ENCODE peak calls at places on chromosomes 12 and 14, in six cellular contexts. D is midbrain; Q is IMR-90; J is NCI-H345; W is NCI-H146; L is stimulated activated CD4-positive, alpha-beta T cell treated with anti-CD3 and anti-CD28 coated beads, TNF-alpha, amount 100 ng/mL, for 48 hours. I is an unnamed sample.

GRCh38 chr14:71228711-71229110 is 321.5 kb downstream of the PCNX1 start:
- DNase-seq in D (no peak), Q (no peak), J (no peak), W (no peak), L (no peak), I (no peak)

GRCh38 chr12:114403044-114403689 is 2.8 kb downstream of the TBX5 start:
- DNase-seq in D (no peak), Q (peak; percentile 69), J (no peak), W (no peak), L (no peak), I (no peak)

GRCh38 chr12:121468451-121468850 is 68.5 kb downstream of the RNF34 start:
- DNase-seq in D (no peak), Q (peak; percentile 15), J (no peak), W (no peak), L (no peak), I (no peak)

GRCh38 chr14:68460541-68460940 is 332.3 kb downstream of the ZFP36L1 start:
- DNase-seq in D (peak; percentile 10), Q (no peak), J (no peak), W (no peak), L (no peak), I (no peak)

GRCh38 chr12:116201908-116202307 is 75.6 kb downstream of the MED13L start:
- DNase-seq in D (no peak), Q (peak; percentile 53), J (no peak), W (no peak), L (no peak), I (no peak)

GRCh38 chr14:73441286-73441685 is 17.1 kb downstream of the NUMB start:
- DNase-seq in D (no peak), Q (no peak), J (no peak), W (no peak), L (no peak), I (no peak)

GRCh38 chr14:85572021-85572420 is 42.1 kb downstream of the FLRT2 start:
- DNase-seq in D (no peak), Q (no peak), J (no peak), W (no peak), L (no peak), I (no peak)

GRCh38 chr14:99035712-99036593 is 236.0 kb downstream of the BCL11B start:
- DNase-seq in D (peak; percentile 37), Q (peak; percentile 43), J (no peak), W (no peak), L (no peak), I (no peak)

GRCh38 chr14:71267691-71268090 is 360.4 kb downstream of the PCNX1 start:
- DNase-seq in D (no peak), Q (peak; percentile 24), J (no peak), W (no peak), L (no peak), I (no peak)

GRCh38 chr14:69090187-69090789 is 62.6 kb downstream of the DCAF5 start:
- DNase-seq in D (no peak), Q (peak; percentile 55), J (peak; percentile 20), W (peak; percentile 22), L (no peak), I (peak; percentile 16)

GRCh38 chr12:118534003-118534402 is 157.6 kb downstream of the SUDS3 start:
- DNase-seq in D (no peak), Q (no peak), J (no peak), W (peak; percentile 45), L (no peak), I (no peak)

GRCh38 chr14:77151918-77152588 is 10.5 kb upstream of the ZDHHC22 start:
- DNase-seq in D (peak; percentile 17), Q (peak; percentile 28), J (peak; percentile 6), W (peak; percentile 48), L (no peak), I (no peak)

GRCh38 chr12:31491819-31492598 is 98.9 kb downstream of the DENND5B start:
- DNase-seq in D (no peak), Q (peak; percentile 85), J (no peak), W (peak; percentile 25), L (no peak), I (no peak)

GRCh38 chr14:103581206-103581605 is 18.4 kb downstream of the COA8 start:
- DNase-seq in D (no peak), Q (no peak), J (no peak), W (no peak), L (no peak), I (no peak)

GRCh38 chr12:9348906-9349518 is 140.8 kb upstream of the PZP start:
- DNase-seq in D (no peak), Q (no peak), J (no peak), W (no peak), L (no peak), I (no peak)

GRCh38 chr12:124561231-124561630 is 6.2 kb downstream of the NCOR2 start:
- DNase-seq in D (no peak), Q (no peak), J (no peak), W (no peak), L (no peak), I (no peak)

GRCh38 chr14:63895510-63895909 is 42.7 kb downstream of the SYNE2 start:
- DNase-seq in D (no peak), Q (no peak), J (peak; percentile 22), W (peak; percentile 19), L (no peak), I (no peak)

GRCh38 chr12:71499834-71500233 is 60.2 kb downstream of the LGR5 start:
- DNase-seq in D (no peak), Q (no peak), J (no peak), W (no peak), L (no peak), I (no peak)

GRCh38 chr12:50723870-50724269 is 40.0 kb upstream of the ATF1 start:
- DNase-seq in D (no peak), Q (peak; percentile 11), J (no peak), W (no peak), L (no peak), I (no peak)

GRCh38 chr14:60515696-60516284 is 6.8 kb downstream of the SIX6 start:
- DNase-seq in D (no peak), Q (no peak), J (no peak), W (no peak), L (no peak), I (no peak)

GRCh38 chr14:100037351-100037750 is 27.9 kb upstream of the EVL start:
- DNase-seq in D (no peak), Q (peak; percentile 71), J (no peak), W (no peak), L (no peak), I (no peak)

GRCh38 chr12:131493068-131493826 is 217.6 kb upstream of the SFSWAP start:
- DNase-seq in D (no peak), Q (no peak), J (no peak), W (no peak), L (no peak), I (no peak)

GRCh38 chr14:33675415-33676130 is 275.3 kb downstream of the EGLN3 start:
- DNase-seq in D (no peak), Q (no peak), J (no peak), W (no peak), L (no peak), I (no peak)

GRCh38 chr12:54357802-54358619 is 6.3 kb downstream of the GPR84 start:
- DNase-seq in D (no peak), Q (no peak), J (peak; percentile 22), W (peak; percentile 69), L (no peak), I (peak; percentile 52)

GRCh38 chr12:78863482-78864427 is 819 bp upstream of the SYT1 start:
- DNase-seq in D (no peak), Q (peak; percentile 39), J (peak; percentile 86), W (peak; percentile 94), L (no peak), I (peak; percentile 4)

GRCh38 chr12:113467514-113468364 is 3.9 kb downstream of the LHX5 start:
- DNase-seq in D (no peak), Q (no peak), J (no peak), W (peak; percentile 27), L (no peak), I (peak; percentile 9)

GRCh38 chr14:105933238-105933637 is 406.9 kb downstream of the TMEM121 start:
- DNase-seq in D (no peak), Q (no peak), J (no peak), W (no peak), L (no peak), I (no peak)

GRCh38 chr12:58803893-58804292 is 116.4 kb downstream of the LRIG3 start:
- DNase-seq in D (no peak), Q (peak; percentile 94), J (no peak), W (no peak), L (no peak), I (no peak)

GRCh38 chr12:76976777-76977465 is 88.4 kb downstream of the E2F7 start:
- DNase-seq in D (no peak), Q (no peak), J (no peak), W (no peak), L (no peak), I (no peak)

GRCh38 chr14:72023128-72024042 is 91.2 kb downstream of the RGS6 start:
- DNase-seq in D (no peak), Q (no peak), J (no peak), W (no peak), L (no peak), I (no peak)

GRCh38 chr14:57617510-57617909 is 123.9 kb upstream of the CCDC198 start:
- DNase-seq in D (no peak), Q (no peak), J (no peak), W (no peak), L (no peak), I (no peak)

GRCh38 chr12:55142896-55143870 is 17.0 kb downstream of the OR9K2 start:
- DNase-seq in D (peak; percentile 72), Q (peak; percentile 38), J (peak; percentile 69), W (peak; percentile 32), L (peak; percentile 17), I (peak; percentile 57)

GRCh38 chr14:55160989-55161388 is 30.4 kb downstream of the DLGAP5 start:
- DNase-seq in D (peak; percentile 23), Q (peak; percentile 54), J (no peak), W (no peak), L (no peak), I (no peak)